ENCODE peak calls at places on chromosomes 4 and X, in eight cellular contexts. K, I, T, X, S, N, B and H are unnamed samples.

GRCh38 chrX:46279925-46280313 is 265.3 kb downstream of the ZNF674 start:
- DNase-seq in X (peak; percentile 25), N (peak; percentile 34), S (peak; percentile 63), T (no peak), B (no peak), I (no peak), K (no peak), H (no peak)

GRCh38 chr4:87978656-87979055 is 3.1 kb downstream of the SPP1 start:
- DNase-seq in K (no peak), T (no peak), B (no peak), N (no peak), X (no peak), I (no peak), S (peak; percentile 62), H (no peak)

GRCh38 chrX:19849433-19850190 is 37.8 kb downstream of the SH3KBP1 start:
- DNase-seq in T (no peak), S (no peak), X (no peak), K (no peak), I (no peak), B (no peak), N (no peak), H (no peak)

GRCh38 chrX:102959471-102959870 is 22.4 kb downstream of the RAB40AL start:
- DNase-seq in N (peak; percentile 88), S (peak; percentile 82), K (no peak), I (no peak), B (no peak), X (no peak), T (no peak), H (no peak)

GRCh38 chr4:151035321-151035720 is 20.2 kb upstream of the LRBA start:
- DNase-seq in N (peak; percentile 77), K (no peak), S (no peak), B (no peak), X (no peak), I (no peak), T (no peak), H (no peak)

GRCh38 chr4:3239342-3239741 is 9.6 kb upstream of the MSANTD1 start:
- DNase-seq in I (no peak), X (no peak), B (no peak), N (no peak), S (no peak), K (no peak), T (no peak), H (no peak)

GRCh38 chrX:137431693-137432488 is 134.0 kb upstream of the ZIC3 start:
- DNase-seq in T (no peak), S (no peak), K (no peak), N (no peak), I (no peak), X (no peak), B (no peak), H (no peak)

GRCh38 chrX:1486749-1487361 is 34.1 kb upstream of the ASMTL start:
- DNase-seq in N (no peak), K (no peak), B (no peak), T (no peak), X (no peak), I (peak; percentile 71), S (no peak), H (peak; percentile 61)

GRCh38 chrX:42809569-42809968 is 31.6 kb upstream of the PPP1R2C start:
- DNase-seq in T (no peak), S (no peak), B (no peak), I (no peak), N (no peak), X (no peak), K (no peak), H (no peak)

GRCh38 chr4:88765729-88766128 is 68.1 kb upstream of the NAP1L5 start:
- DNase-seq in K (no peak), B (no peak), I (no peak), S (peak; percentile 91), T (no peak), N (peak; percentile 78), X (peak; percentile 63), H (no peak)

GRCh38 chr4:24511371-24512063 is 72.8 kb downstream of the DHX15 start:
- DNase-seq in X (no peak), K (no peak), N (no peak), B (no peak), I (no peak), T (no peak), S (peak; percentile 70), H (no peak)

GRCh38 chrX:40140706-40141499 is 43.1 kb upstream of the BCOR start:
- DNase-seq in T (peak; percentile 53), B (no peak), I (peak; percentile 79), N (no peak), K (no peak), X (no peak), S (peak; percentile 69), H (no peak)

GRCh38 chr4:791866-792630 is 33.9 kb downstream of the CPLX1 start:
- DNase-seq in K (no peak), B (no peak), S (peak; percentile 25), I (no peak), N (peak; percentile 14), T (no peak), X (no peak), H (no peak)

GRCh38 chr4:88137112-88137511 is 21.3 kb downstream of the ABCG2 start:
- DNase-seq in I (no peak), K (no peak), S (peak; percentile 64), T (no peak), X (no peak), B (no peak), N (peak; percentile 65), H (no peak)

GRCh38 chr4:162350331-162350730 is 186.5 kb upstream of the FSTL5 start:
- DNase-seq in I (no peak), N (peak; percentile 19), S (no peak), K (no peak), T (no peak), B (no peak), X (no peak), H (no peak)

GRCh38 chr4:141102367-141102766 is 30.9 kb downstream of the RNF150 start:
- DNase-seq in S (peak; percentile 89), X (peak; percentile 64), N (peak; percentile 77), T (no peak), I (no peak), K (no peak), B (no peak), H (no peak)

GRCh38 chr4:4860381-4860802 is 927 bp downstream of the MSX1 start:
- DNase-seq in X (no peak), K (no peak), N (no peak), S (no peak), B (no peak), T (no peak), I (no peak), H (no peak)

GRCh38 chr4:78370625-78371372 is 180.8 kb upstream of the ANXA3 start:
- DNase-seq in I (no peak), K (no peak), N (peak; percentile 58), B (no peak), T (no peak), X (no peak), S (no peak), H (no peak)

GRCh38 chr4:150579591-150580234 is 2.2 kb upstream of the MAB21L2 start:
- DNase-seq in K (peak; percentile 37), S (peak; percentile 68), T (no peak), B (no peak), I (no peak), N (no peak), X (no peak), H (peak; percentile 76)

DNA sequence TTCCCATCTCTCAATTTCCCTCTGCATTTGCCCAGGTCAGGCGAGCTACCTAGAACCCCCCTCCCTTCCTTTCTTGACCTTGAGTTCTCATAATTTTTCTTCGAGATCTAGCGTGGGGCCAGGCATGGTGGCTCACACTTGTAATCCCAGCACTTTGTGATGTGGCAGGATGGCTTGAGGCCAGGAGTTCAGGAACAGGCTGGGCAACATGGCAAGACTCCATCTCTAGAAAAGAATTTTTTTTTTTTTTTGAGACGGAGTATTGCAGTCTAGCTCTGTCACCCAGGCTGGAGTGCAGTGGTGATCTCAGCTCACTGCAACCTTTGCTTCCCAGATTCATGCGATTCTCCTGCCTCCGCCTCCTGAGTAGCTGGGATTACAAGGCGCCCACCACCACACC is 4.5 kb upstream of the PORCN start:
- DNase-seq in I (no peak), S (no peak), K (no peak), N (no peak), X (no peak), B (no peak), T (no peak), H (no peak)
- TF ChIP-seq CTCF in I (no peak), S (no peak), K (no peak), N (no peak), X (no peak), B (no peak), T (no peak), H (no peak)

GRCh38 chrX:8971116-8971515 is 62.8 kb downstream of the FAM9B start:
- DNase-seq in I (no peak), S (peak; percentile 49), N (peak; percentile 79), T (no peak), K (no peak), B (no peak), X (peak; percentile 40), H (no peak)
- TF ChIP-seq CTCF in I (no peak), S (no peak), N (peak; percentile 64), T (peak; percentile 35), K (peak; percentile 63), B (peak; percentile 41), X (peak; percentile 32), H (peak; percentile 63)

GRCh38 chrX:139475432-139475831 is 55.1 kb upstream of the F9 start:
- DNase-seq in T (no peak), N (no peak), I (no peak), B (no peak), S (no peak), K (no peak), X (no peak), H (no peak)
- TF ChIP-seq CTCF in T (no peak), N (peak; percentile 20), I (no peak), B (no peak), S (no peak), K (no peak), X (no peak), H (peak; percentile 26)

GRCh38 chrX:123172874-123173273 is 11.2 kb upstream of the GRIA3 start:
- DNase-seq in X (no peak), T (no peak), I (no peak), K (no peak), N (no peak), B (no peak), S (no peak), H (no peak)

GRCh38 chrX:123171781-123172180 is 12.3 kb upstream of the GRIA3 start:
- DNase-seq in T (no peak), K (no peak), X (no peak), N (no peak), S (peak; percentile 84), I (no peak), B (no peak), H (no peak)

GRCh38 chrX:123169247-123169901 is 14.7 kb upstream of the GRIA3 start:
- DNase-seq in T (no peak), N (peak; percentile 69), S (peak; percentile 34), K (no peak), X (no peak), B (no peak), I (no peak), H (no peak)

GRCh38 chrX:123175366-123176122 is 8.5 kb upstream of the GRIA3 start:
- DNase-seq in X (no peak), N (no peak), B (no peak), K (no peak), I (no peak), T (no peak), S (no peak), H (no peak)

DNA sequence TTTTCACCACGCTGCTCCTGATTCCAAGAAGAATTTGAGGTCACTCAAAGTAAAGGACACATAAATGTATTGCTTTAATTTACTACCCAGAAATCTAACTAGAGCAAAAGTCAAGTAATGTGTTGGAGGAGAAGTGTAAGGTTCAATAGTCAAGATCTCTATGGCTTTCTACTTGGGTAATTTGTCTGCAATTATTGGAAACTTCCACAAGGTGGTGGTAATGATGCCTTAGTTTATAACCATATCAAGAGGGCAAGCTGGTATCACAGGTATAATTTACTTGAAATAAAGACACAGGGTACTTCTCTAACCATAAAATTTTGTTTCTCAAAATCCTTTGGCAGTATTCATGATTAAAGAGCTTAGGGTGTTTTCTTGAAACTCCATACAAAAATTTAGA is 10.2 kb upstream of the GRIA3 start:
- DNase-seq in N (peak; percentile 51), B (no peak), X (no peak), I (no peak), T (no peak), S (no peak), K (no peak), H (no peak)
- TF ChIP-seq CTCF in N (peak; percentile 54), B (peak; percentile 27), X (no peak), I (no peak), T (no peak), S (peak; percentile 5), K (peak; percentile 44), H (peak; percentile 60)